ENCODE peak calls at places on chromosomes 1 and 21, in eight cellular contexts. S is Caki2, M is IMR-90, U is fibroblast of pulmonary artery, B is lower lobe of right lung, Q is SJSA1, K is tibial nerve, V is activated T-cell treated with anti-CD3 and anti-CD28 coated beads for 24 hours. T is an unnamed sample.
A peak's percentile ranks its signal among the peaks of the same experiment; 100 is the strongest.

GRCh38 chr21:17611414-17612022 is 1.2 kb downstream of the BTG3 start:
- DNase-seq in M (peak; percentile 94), B (peak; percentile 86), Q (peak; percentile 84), U (peak; percentile 93), K (peak; percentile 83), V (peak; percentile 74), S (peak; percentile 77), T (peak; percentile 91)

GRCh38 chr1:116226017-116226416 is 114.8 kb downstream of the MAB21L3 start:
- DNase-seq in K (no peak), M (no peak), S (no peak), Q (no peak), U (no peak), B (no peak), V (no peak), T (no peak)

GRCh38 chr21:38987551-38988210 is 182.0 kb downstream of the ETS2 start:
- DNase-seq in Q (no peak), U (no peak), K (no peak), V (no peak), M (no peak), S (no peak), B (no peak), T (no peak)

GRCh38 chr1:74236440-74236839 is 1.3 kb downstream of the TNNI3K start:
- DNase-seq in S (no peak), M (no peak), B (no peak), U (no peak), Q (no peak), V (no peak), K (no peak), T (no peak)

GRCh38 chr21:46402421-46402820 is 56.3 kb upstream of the DIP2A start:
- DNase-seq in Q (no peak), M (no peak), V (no peak), U (no peak), B (peak; percentile 33), K (no peak), S (no peak), T (no peak)

GRCh38 chr21:28639742-28640141 is 352.9 kb downstream of the LTN1 start:
- DNase-seq in V (no peak), S (no peak), M (no peak), U (peak; percentile 71), Q (no peak), K (no peak), B (no peak), T (peak; percentile 27)

GRCh38 chr21:37363936-37364335 is 2.6 kb upstream of the DYRK1A start:
- DNase-seq in K (no peak), Q (no peak), S (no peak), U (no peak), V (no peak), M (no peak), B (no peak), T (no peak)

GRCh38 chr1:200306954-200307754 is 102.7 kb downstream of the ZNF281 start:
- DNase-seq in V (no peak), K (peak; percentile 13), M (peak; percentile 46), U (peak; percentile 61), S (no peak), B (no peak), Q (no peak), T (no peak)

GRCh38 chr1:221698579-221699349 is 43.1 kb downstream of the DUSP10 start:
- DNase-seq in V (no peak), S (no peak), U (no peak), K (peak; percentile 32), Q (no peak), B (no peak), M (no peak), T (no peak)

GRCh38 chr1:26537951-26538352 is 8.4 kb downstream of the RPS6KA1 start:
- DNase-seq in V (no peak), U (peak; percentile 60), K (no peak), S (peak; percentile 47), M (peak; percentile 45), B (peak; percentile 63), Q (no peak), T (no peak)

GRCh38 chr1:226814751-226815496 is 55.5 kb upstream of the PSEN2 start:
- DNase-seq in M (peak; percentile 91), K (peak; percentile 41), B (peak; percentile 82), U (peak; percentile 85), V (no peak), S (peak; percentile 89), Q (no peak), T (peak; percentile 81)